ENCODE peak calls at places on chromosome 10, in ten cellular contexts. C is globus pallidus; U is HT1080; N is WTC11; V is Ammon's horn; A is right atrium auricular region; T is T-helper 9 cell; F is cardiac muscle cell; P is activated naive CD4-positive, alpha-beta T cell treated with Interleukin-2 at 50 U/mL for 16 hours; J is mucosa of gallbladder. X is an unnamed sample.

GRCh38 chr10:6124666-6125065 is 35.8 kb downstream of the RBM17 start:
- DNase-seq in A (no peak), C (peak; percentile 68), V (peak; percentile 67), T (no peak), N (no peak), P (no peak), U (no peak), J (no peak), F (no peak), X (no peak)

GRCh38 chr10:109974509-109975191 is 33.1 kb upstream of the ADD3 start:
- DNase-seq in U (no peak), A (no peak), P (no peak), T (no peak), F (peak; percentile 37), C (no peak), J (peak; percentile 81), N (no peak), V (no peak), X (peak; percentile 59)

GRCh38 chr10:52542891-52543290 is 228.8 kb downstream of the DKK1 start:
- DNase-seq in P (no peak), J (no peak), A (no peak), V (no peak), N (no peak), C (no peak), F (no peak), U (peak; percentile 23), T (no peak), X (no peak)

GRCh38 chr10:69936091-69936490 is 116.6 kb upstream of the MACROH2A2 start:
- DNase-seq in T (no peak), N (peak; percentile 41), F (no peak), U (no peak), J (no peak), V (no peak), C (peak; percentile 22), P (no peak), A (no peak), X (no peak)

GRCh38 chr10:113479346-113480080 is 73.3 kb upstream of the HABP2 start:
- DNase-seq in U (no peak), N (no peak), T (no peak), J (no peak), P (no peak), F (no peak), C (no peak), V (no peak), A (no peak), X (no peak)

GRCh38 chr10:23897267-23897666 is 311.7 kb upstream of the KIAA1217 start:
- DNase-seq in J (no peak), N (no peak), U (no peak), T (no peak), A (no peak), F (no peak), C (no peak), P (no peak), V (no peak), X (no peak)

GRCh38 chr10:123891147-123892011 is at the start of gene CPXM2:
- DNase-seq in J (no peak), P (no peak), T (no peak), N (peak; percentile 63), A (peak; percentile 65), U (no peak), V (no peak), C (no peak), F (no peak), X (no peak)

GRCh38 chr10:28331821-28332220 is 29.0 kb upstream of the MPP7 start:
- DNase-seq in J (no peak), T (no peak), P (no peak), C (no peak), V (no peak), A (no peak), N (no peak), F (peak; percentile 2), U (peak; percentile 65), X (no peak)

GRCh38 chr10:103888113-103888841 is 29.7 kb downstream of the STN1 start:
- DNase-seq in P (no peak), U (peak; percentile 85), C (peak; percentile 75), T (peak; percentile 13), V (peak; percentile 72), J (peak; percentile 85), F (peak; percentile 83), A (peak; percentile 84), N (no peak), X (peak; percentile 89)

GRCh38 chr10:69335063-69335587 is 56.8 kb downstream of the HK1 start:
- DNase-seq in U (no peak), J (no peak), P (peak; percentile 38), T (no peak), C (peak; percentile 58), A (no peak), F (peak; percentile 86), N (no peak), V (peak; percentile 80), X (no peak)

GRCh38 chr10:69757553-69758309 is 44.0 kb upstream of the COL13A1 start:
- DNase-seq in P (no peak), V (peak; percentile 70), J (peak; percentile 13), F (peak; percentile 79), U (peak; percentile 35), C (peak; percentile 23), N (no peak), T (no peak), A (no peak), X (peak; percentile 61)

GRCh38 chr10:80924063-80924952 is 386.6 kb downstream of the SH2D4B start:
- DNase-seq in P (no peak), F (peak; percentile 55), N (peak; percentile 69), C (peak; percentile 25), A (no peak), U (peak; percentile 39), V (peak; percentile 55), J (peak; percentile 40), T (no peak), X (peak; percentile 52)

GRCh38 chr10:74145133-74145532 is 5.5 kb downstream of the AP3M1 start:
- DNase-seq in N (no peak), P (no peak), F (peak; percentile 80), U (peak; percentile 21), C (no peak), J (no peak), V (no peak), T (no peak), A (no peak), X (no peak)

GRCh38 chr10:120477723-120478270 is 20.8 kb downstream of the PLPP4 start:
- DNase-seq in A (peak; percentile 53), U (peak; percentile 74), C (no peak), J (no peak), V (no peak), P (no peak), F (no peak), N (no peak), T (no peak), X (peak; percentile 30)

GRCh38 chr10:50636576-50636975 is 12.8 kb upstream of the SGMS1 start:
- DNase-seq in J (no peak), V (no peak), U (no peak), N (no peak), F (no peak), A (no peak), P (peak; percentile 21), C (no peak), T (no peak), X (no peak)

X was measured in kidney tubule cell.